ENCODE peak calls at places on chromosomes 3 and 15, in five cellular contexts. W is AG09309, T is left ventricle myocardium inferior, K is BJ, G is GM10248. S is an unnamed sample.

GRCh38 chr3:4395448-4395847 is 71.6 kb downstream of the SUMF1 start:
- DNase-seq in W (no peak), T (no peak), K (no peak), G (no peak), S (no peak)

GRCh38 chr3:22734207-22734606 is 468.9 kb upstream of the UBE2E2 start:
- DNase-seq in W (no peak), T (no peak), K (no peak), G (no peak), S (no peak)

GRCh38 chr3:15434756-15435155 is 7.4 kb downstream of the EAF1 start:
- DNase-seq in W (no peak), T (no peak), K (no peak), G (no peak), S (no peak)

GRCh38 chr3:4808637-4809036 is 170.6 kb upstream of the BHLHE40 start:
- DNase-seq in W (no peak), T (no peak), K (no peak), G (no peak), S (no peak)

GRCh38 chr3:152348436-152349177 is 79.9 kb downstream of the MBNL1 start:
- DNase-seq in W (no peak), T (no peak), K (no peak), G (no peak), S (no peak)

GRCh38 chr3:129015388-129016105 is 14.4 kb downstream of the EFCC1 start:
- DNase-seq in W (no peak), T (peak; percentile 46), K (no peak), G (no peak), S (no peak)

GRCh38 chr15:70478251-70478990 is 284.9 kb downstream of the UACA start:
- DNase-seq in W (no peak), T (peak; percentile 36), K (no peak), G (peak; percentile 73), S (no peak)

GRCh38 chr3:99934984-99935797 is 117.5 kb downstream of the CMSS1 start:
- DNase-seq in W (no peak), T (no peak), K (no peak), G (no peak), S (no peak)

GRCh38 chr3:11545186-11545851 is 98.4 kb downstream of the VGLL4 start:
- DNase-seq in W (no peak), T (no peak), K (no peak), G (no peak), S (no peak)

DNA sequence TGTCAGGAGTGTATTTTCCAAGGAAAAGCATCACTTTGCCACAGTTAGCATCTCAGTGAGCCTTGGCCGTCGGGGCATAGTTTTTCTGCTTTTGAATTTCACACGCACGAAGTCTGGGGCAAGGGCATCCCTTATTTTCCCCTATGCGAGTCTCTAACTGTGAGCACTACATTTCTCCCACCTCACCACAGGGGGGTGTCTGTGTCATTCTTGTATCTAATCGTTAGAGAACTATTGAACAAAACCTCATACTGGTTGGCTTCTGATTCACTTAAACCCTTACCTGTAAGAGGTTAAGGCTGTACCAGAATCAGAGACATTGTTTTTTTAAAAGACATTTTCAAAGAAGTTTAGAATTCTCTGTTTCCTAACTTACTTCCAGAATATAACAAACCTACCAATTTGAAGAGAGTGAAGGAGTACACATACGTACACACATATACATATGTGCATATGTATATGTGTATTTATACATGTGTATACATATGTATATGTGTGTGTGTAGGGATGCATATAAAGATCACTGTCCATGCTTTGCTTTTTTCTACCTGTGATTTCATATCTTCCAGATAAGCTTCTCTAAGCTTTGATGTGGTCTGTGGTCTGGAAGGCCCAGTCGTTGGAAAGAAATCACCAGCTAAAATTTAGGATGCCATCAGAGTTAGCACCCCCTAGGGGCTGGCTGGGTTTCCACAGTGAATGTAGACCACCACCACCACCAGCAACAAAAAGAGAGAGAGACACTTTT is 49.4 kb downstream of the MYZAP start:
- DNase-seq in W (peak; percentile 1), T (no peak), K (no peak), G (peak; percentile 29), S (no peak)
- TF ChIP-seq CTCF in W (peak; percentile 63), T (peak; percentile 41), K (peak; percentile 67), G (peak; percentile 25), S (no peak)

GRCh38 chr15:91101356-91101920 is 1.4 kb downstream of the SV2B start:
- DNase-seq in W (no peak), T (no peak), K (no peak), G (no peak), S (no peak)

GRCh38 chr15:91100561-91101355 is 701 bp downstream of the SV2B start:
- DNase-seq in W (no peak), T (no peak), K (no peak), G (no peak), S (no peak)

GRCh38 chr15:91104111-91104510 is 4.1 kb downstream of the SV2B start:
- DNase-seq in W (no peak), T (peak; percentile 59), K (no peak), G (no peak), S (no peak)

GRCh38 chr15:91099616-91100560 is at the start of gene SV2B:
- DNase-seq in W (no peak), T (peak; percentile 27), K (no peak), G (peak; percentile 53), S (peak; percentile 58)

DNA sequence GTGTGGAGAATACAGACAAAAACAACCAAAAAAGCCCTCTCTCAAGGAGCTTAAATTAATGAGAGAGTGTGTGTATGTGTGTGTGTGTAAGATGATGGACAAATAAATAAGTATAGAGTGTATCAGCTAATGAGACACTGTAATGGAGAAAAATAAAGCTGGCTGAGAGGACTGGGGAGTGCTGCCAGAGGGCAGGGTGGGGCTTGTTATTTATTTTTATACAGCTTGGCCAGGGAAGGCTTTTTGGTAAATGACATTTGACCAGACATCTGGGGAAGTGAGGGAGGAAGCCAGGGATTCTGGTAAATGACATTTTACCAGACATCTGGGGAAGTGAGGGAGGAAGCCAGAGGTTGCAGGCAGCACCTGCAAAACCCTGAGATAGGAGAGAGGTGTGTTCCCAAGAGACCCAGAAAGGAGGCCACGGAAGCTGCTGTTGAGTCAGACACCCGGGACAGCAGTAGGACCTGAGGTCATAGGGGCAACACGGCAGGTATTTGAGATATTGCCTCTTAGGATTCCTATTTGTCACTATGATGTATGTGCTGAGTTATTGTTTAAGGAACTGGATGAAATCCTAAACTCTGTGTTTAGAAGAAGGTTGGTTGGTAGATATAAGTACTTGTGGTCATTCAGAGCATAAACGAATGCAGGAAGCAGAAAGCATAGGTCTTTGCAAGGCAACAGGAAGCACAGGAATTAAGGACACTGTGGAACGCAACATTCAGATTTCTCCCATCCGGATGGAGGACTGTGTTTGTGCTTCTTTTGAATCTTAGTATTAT is 2.7 kb downstream of the SV2B start:
- DNase-seq in W (no peak), T (peak; percentile 31), K (no peak), G (no peak), S (no peak)
- TF ChIP-seq CTCF in W (no peak), T (no peak), K (no peak), G (no peak), S (no peak)

GRCh38 chr3:176430244-176430893 is 766.9 kb downstream of the TBL1XR1 start:
- DNase-seq in W (peak; percentile 51), T (no peak), K (peak; percentile 13), G (peak; percentile 12), S (no peak)
- TF ChIP-seq CTCF in W (peak; percentile 64), T (peak; percentile 58), K (peak; percentile 69), G (peak; percentile 51), S (peak; percentile 53)

GRCh38 chr3:119015942-119016341 is 18.7 kb downstream of the IGSF11 start:
- DNase-seq in W (no peak), T (no peak), K (no peak), G (no peak), S (no peak)
- TF ChIP-seq CTCF in W (no peak), T (no peak), K (no peak), G (no peak), S (no peak)

GRCh38 chr15:35439291-35439690 is 106.7 kb downstream of the DPH6 start:
- DNase-seq in W (peak; percentile 80), T (no peak), K (peak; percentile 78), G (no peak), S (no peak)

GRCh38 chr15:35436422-35436821 is 109.5 kb downstream of the DPH6 start:
- DNase-seq in W (no peak), T (no peak), K (no peak), G (no peak), S (no peak)

GRCh38 chr15:35442734-35443133 is 103.2 kb downstream of the DPH6 start:
- DNase-seq in W (no peak), T (no peak), K (no peak), G (no peak), S (no peak)

GRCh38 chr15:35440265-35440664 is 105.7 kb downstream of the DPH6 start:
- DNase-seq in W (no peak), T (no peak), K (no peak), G (no peak), S (no peak)

DNA sequence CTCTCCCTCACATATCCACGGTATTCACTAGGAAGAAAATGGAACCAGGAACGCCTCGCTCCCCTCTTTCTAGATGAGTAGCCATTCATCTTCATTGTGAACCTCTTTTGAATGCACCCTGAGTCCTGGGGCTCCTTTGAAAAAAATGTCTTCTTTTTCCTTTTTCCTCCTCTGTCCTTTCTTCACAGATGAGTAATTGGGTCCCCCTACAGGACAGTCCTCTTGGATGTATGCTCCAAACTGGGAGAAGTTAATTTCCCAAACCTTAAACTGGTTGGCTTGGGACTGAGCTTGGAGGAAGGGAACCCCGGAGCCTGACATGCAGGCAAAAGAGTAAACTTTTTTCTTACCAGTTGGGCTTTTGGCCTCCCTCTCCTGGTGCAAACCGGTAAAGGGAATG is 108.8 kb downstream of the DPH6 start:
- DNase-seq in W (no peak), T (no peak), K (no peak), G (no peak), S (no peak)
- TF ChIP-seq CTCF in W (peak; percentile 40), T (no peak), K (peak; percentile 43), G (no peak), S (no peak)

DNA sequence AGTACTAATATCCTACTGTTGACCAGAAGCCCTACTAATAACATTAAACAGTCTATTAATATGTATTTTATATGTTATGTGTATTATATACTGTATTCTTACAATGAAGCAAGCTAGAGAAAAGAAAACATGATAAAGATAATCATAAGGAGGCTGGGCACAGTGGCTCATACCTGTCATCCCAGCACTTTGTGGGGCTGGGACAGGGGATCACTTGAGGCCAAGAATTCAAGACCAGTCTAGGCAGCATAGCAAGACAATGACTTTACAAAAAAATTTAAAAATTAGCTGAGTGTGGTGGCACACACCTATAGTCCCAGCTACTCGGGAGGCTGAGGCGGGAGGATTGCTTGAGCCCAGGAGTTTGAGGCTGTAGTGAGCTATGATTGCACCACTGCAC is 8.9 kb upstream of the HERC1 start:
- DNase-seq in W (no peak), T (no peak), K (no peak), G (no peak), S (no peak)
- TF ChIP-seq CTCF in W (no peak), T (no peak), K (no peak), G (no peak), S (no peak)

DNA sequence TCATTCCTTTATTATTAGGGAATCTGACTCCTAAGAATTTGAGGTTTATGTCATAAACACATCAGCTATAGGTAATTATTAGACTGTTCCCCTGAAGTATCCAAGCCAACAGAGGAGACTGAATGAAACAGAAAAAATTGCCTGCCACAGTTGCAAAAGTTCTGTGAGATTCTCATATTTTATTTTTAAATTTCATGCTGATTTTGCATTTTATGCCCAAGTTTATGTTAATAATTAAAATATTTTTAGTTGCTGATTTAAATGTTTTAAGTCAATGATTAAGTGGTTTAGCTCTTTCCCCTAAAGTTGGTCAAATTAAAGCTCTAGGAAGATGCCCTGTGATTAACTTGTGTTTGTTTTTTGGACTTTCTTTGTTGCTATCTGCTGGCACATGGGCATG is 10.2 kb downstream of the SENP8 start:
- DNase-seq in W (no peak), T (no peak), K (no peak), G (no peak), S (no peak)
- TF ChIP-seq CTCF in W (no peak), T (no peak), K (no peak), G (no peak), S (no peak)